ENCODE peak calls at places on chromosomes 13 and 19, in six cellular contexts. H is mammary epithelial cell, G is Karpas-422, X is left ventricle myocardium inferior, L is mucosa of descending colon, R is adrenal gland. A is an unnamed sample. For H3K36me3, the result is how much of the 10 kb centered on the place peaks cover.

GRCh38 chr13:90105276-90105675 is 1242.2 kb upstream of the MIR17HG start:
- DNase-seq in L (no peak), H (peak), R (no peak), G (no peak), X (no peak), A (peak)

GRCh38 chr19:57052102-57052501 is 67.7 kb upstream of the USP29 start:
- DNase-seq in L (no peak), H (no peak), X (peak), G (no peak), R (no peak), A (no peak)

GRCh38 chr13:23621316-23621645 is 51.1 kb downstream of the TNFRSF19 start:
- DNase-seq in R (peak), L (no peak), H (peak), X (no peak), G (no peak), A (peak)

GRCh38 chr19:42202290-42202867 is 15.1 kb downstream of the DEDD2 start:
- DNase-seq in L (no peak), X (no peak), R (peak), H (no peak), G (no peak), A (no peak)

GRCh38 chr13:36815069-36815468 is 4.0 kb upstream of the RFXAP start:
- DNase-seq in L (no peak), X (no peak), G (peak), H (no peak), R (no peak), A (no peak)

GRCh38 chr13:36758345-36758744 is 60.7 kb upstream of the RFXAP start:
- DNase-seq in G (no peak), R (no peak), L (peak), X (no peak), H (no peak), A (no peak)

GRCh38 chr19:29265436-29265835 is 52.5 kb upstream of the UQCRFS1 start:
- DNase-seq in H (no peak), G (no peak), X (no peak), L (no peak), R (no peak), A (no peak)

GRCh38 chr13:99733346-99733745 is 232.1 kb downstream of the TM9SF2 start:
- DNase-seq in G (no peak), X (no peak), L (no peak), R (no peak), H (no peak), A (no peak)

GRCh38 chr13:83810136-83810535 is 72.1 kb downstream of the SLITRK1 start:
- DNase-seq in H (no peak), G (no peak), L (no peak), R (no peak), X (no peak), A (no peak)

GRCh38 chr13:33452873-33453558 is 167.5 kb upstream of the STARD13 start:
- DNase-seq in R (peak), L (no peak), X (no peak), G (no peak), H (no peak), A (no peak)

GRCh38 chr13:43232866-43233265 is 209.5 kb downstream of the DNAJC15 start:
- DNase-seq in G (no peak), X (no peak), H (peak), R (no peak), L (no peak), A (peak)

GRCh38 chr19:41299046-41299754 is 10.8 kb upstream of the CCDC97 start:
- DNase-seq in X (peak), R (no peak), G (no peak), H (no peak), L (no peak), A (no peak)

GRCh38 chr19:41870401-41870873 is 6.6 kb upstream of the CD79A start:
- DNase-seq in X (no peak), H (no peak), G (no peak), R (no peak), L (no peak), A (peak)

GRCh38 chr13:94177041-94177440 is 302.4 kb downstream of the DCT start:
- DNase-seq in X (no peak), L (no peak), G (no peak), R (no peak), H (no peak), A (no peak)

GRCh38 chr19:58218899-58219298 is 9.8 kb upstream of the ZNF544 start:
- DNase-seq in L (no peak), X (no peak), R (no peak), H (no peak), G (peak), A (no peak)

GRCh38 chr19:8806661-8807060 is 25.4 kb downstream of the ZNF558 start:
- DNase-seq in L (no peak), G (no peak), H (no peak), X (no peak), R (no peak), A (no peak)

GRCh38 chr19:4102339-4103072 is 21.4 kb downstream of the MAP2K2 start:
- DNase-seq in L (no peak), G (no peak), X (no peak), H (no peak), R (no peak), A (no peak)
- H3K36me3 ChIP-seq in L (under half), G (under half), X (half or more), H (under half), R (half or more), A (under half)

DNA sequence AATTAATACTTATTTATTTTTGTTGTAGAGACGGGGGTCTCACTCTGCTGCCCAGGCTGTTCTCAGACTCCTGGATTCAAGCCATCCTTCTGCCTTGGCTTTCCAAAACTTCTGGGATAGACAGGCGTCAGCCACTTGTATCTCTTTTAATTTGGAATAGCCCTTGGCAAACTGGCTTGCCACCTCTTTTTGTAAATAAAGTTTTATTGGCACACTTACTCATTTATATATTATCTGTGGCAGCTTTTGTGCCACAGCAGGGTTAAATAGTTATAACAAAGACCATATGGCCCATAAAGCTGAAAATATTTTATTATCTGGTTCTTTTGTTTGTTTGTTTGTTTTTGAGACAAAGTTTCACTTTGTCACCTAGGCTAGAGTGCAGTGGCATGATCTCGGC is 30.5 kb downstream of the BBC3 start:
- DNase-seq in R (no peak), G (no peak), X (no peak), L (no peak), H (no peak), A (no peak)
- H3K36me3 ChIP-seq in R (under half), G (under half), X (half or more), L (under half), H (under half), A (under half)

DNA sequence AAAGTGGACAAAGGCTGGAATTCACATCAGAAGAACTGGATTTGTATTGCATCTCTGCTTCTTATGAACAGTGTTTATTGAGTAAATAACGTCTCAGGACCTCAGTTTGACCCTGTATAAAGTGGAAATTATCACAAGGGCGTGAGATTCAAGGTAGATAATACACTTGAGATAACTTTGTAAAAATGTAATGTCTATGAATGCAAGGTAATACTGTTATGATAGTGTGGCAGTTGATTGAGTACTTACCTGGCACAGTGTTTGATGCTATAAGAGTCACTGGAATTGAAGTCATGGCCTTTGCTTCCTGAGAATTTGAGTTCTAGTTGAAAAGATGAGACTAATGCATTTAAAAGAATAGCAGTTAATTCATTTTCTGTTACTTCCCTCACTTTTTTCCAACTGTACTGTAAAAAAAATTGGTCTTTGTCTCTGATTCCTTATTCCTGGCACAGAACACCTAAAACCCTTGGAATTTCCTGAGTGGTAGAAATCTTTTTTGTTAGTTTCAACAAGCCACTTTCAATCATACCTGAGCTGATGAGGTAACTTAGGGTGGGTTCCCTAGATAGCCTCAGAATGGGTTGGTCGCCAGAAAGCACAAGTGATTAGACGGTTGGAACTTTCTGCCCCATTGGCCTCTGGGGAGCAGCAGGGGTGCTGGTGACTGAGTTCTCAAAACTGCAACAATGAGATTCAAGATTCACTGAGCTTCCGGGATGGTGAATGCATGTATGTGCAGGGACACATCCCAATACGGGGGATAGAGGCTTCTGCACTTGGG is 6.4 kb upstream of the XPO4 start:
- DNase-seq in R (no peak), G (no peak), X (no peak), H (no peak), L (no peak), A (no peak)
- H3K36me3 ChIP-seq in R (under half), G (under half), X (under half), H (under half), L (under half), A (under half)

GRCh38 chr13:59744747-59745394 is 418.9 kb downstream of the DIAPH3 start:
- DNase-seq in X (no peak), H (no peak), R (no peak), L (no peak), G (no peak), A (no peak)
- H3K36me3 ChIP-seq in X (under half), H (under half), R (under half), L (under half), G (under half), A (under half)

GRCh38 chr19:55106591-55106990 is 10.8 kb downstream of the PPP1R12C start:
- DNase-seq in R (no peak), X (no peak), G (no peak), H (no peak), L (no peak), A (no peak)
- H3K36me3 ChIP-seq in R (under half), X (half or more), G (under half), H (under half), L (under half), A (under half)

DNA sequence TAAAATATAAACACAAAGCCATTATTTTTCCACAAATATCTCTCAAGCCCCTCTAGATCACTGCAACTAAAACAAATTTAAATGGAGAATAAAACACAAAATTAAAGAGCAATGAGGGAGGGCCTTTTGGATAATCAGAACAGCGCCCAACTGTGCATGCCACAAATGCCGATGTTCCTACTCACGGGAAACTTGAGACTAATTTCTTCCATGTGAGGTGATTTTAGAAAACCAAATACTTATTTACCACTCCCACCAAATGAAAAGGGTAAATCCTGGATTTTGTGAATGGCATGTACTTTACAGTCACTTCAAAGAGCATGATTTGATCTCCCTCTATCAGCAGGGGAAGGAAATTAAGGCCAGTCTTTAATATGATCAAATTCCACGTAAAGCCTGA is 74.8 kb downstream of the SLC7A1 start:
- DNase-seq in H (no peak), X (no peak), G (no peak), R (no peak), L (no peak), A (peak)
- H3K36me3 ChIP-seq in H (under half), X (under half), G (under half), R (under half), L (under half), A (under half)

DNA sequence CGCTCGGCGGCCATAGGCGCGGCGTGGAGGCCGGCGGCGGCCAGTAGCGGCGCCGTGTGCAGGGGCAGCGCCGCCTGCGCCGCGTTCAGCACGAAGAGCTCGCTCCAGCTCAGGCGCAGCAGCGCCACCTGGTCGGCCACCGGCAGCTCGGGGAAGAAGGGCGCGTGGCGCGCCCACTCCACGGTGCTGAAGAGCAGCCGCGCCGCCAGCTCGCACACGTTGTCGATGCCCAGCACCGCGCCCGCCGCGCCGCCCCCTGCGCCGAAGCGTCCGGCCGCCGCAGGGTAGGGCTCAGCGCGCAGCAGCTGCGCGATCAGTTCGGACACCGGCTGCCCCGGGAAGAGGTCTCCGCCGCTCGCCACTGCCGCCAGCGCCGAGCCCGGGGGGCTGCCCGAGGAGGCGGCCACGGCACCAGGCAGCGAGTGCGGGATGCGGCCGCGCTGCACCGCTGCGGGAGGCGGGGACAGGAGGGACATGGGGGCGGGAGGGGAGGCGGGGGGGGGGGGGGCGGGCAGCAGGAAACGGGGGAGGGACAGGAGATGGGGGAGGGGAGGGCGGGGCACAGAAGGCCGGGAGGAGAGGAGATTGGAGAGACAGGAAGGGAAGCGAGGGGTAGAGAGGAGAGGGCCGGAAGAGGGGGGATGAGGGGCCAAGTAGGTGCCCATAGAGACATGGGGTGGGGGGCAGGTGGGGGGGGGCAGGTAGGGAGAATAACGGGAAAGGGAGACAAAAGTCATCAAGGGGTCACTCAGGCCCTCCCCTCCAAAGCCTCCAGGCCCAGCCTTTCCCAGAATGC is 9.8 kb downstream of the OCEL1 start:
- DNase-seq in G (peak), R (peak), X (peak), L (peak), H (peak), A (peak)
- H3K36me3 ChIP-seq in G (under half), R (under half), X (under half), L (under half), H (under half), A (under half)

GRCh38 chr13:113243847-113244246 is 34.4 kb downstream of the CUL4A start:
- DNase-seq in G (no peak), R (no peak), L (no peak), X (no peak), H (no peak), A (no peak)
- H3K36me3 ChIP-seq in G (half or more), R (half or more), L (under half), X (half or more), H (under half), A (half or more)

DNA sequence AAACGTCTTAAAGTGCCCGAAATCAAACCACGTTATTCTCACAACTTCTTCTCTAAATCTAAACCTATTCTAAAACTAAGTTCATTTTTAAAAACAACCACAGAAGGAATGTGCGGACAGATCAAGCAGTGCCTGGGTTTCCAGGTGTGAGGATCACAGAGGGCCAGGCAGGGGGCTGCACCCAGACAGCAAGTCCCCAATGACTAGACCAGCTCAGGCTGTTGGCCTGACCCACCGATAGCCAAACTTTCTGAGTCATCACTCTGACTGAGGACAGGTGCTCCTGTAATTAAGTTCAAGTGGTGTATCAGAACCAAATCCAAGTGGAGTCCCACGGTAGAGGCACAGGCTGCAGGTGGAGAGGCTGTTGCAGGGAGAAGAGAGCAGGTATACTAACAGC is 37.6 kb upstream of the EPHX3 start:
- DNase-seq in H (no peak), L (no peak), G (no peak), X (no peak), R (no peak), A (no peak)
- H3K36me3 ChIP-seq in H (under half), L (under half), G (under half), X (half or more), R (half or more), A (under half)

A was measured in astrocyte.